ENCODE peak calls at places on chromosomes 4 and X, in five cellular contexts. U is heart right ventricle; Q is colonic mucosa; S is SK-N-MC; F is CD8-positive, alpha-beta memory T cell. Z is an unnamed sample. For H3K36me3, the result is how much of the 10 kb centered on the place peaks cover.

GRCh38 chrX:40331766-40332165 is 234.0 kb upstream of the BCOR start:
- DNase-seq in U (no peak), Q (no peak), S (no peak), F (no peak), Z (no peak)

GRCh38 chrX:102651968-102652744 is 873 bp downstream of the GPRASP1 start:
- DNase-seq in U (peak), Q (peak), S (no peak), F (peak), Z (no peak)

GRCh38 chrX:121000589-121000988 is 15.0 kb upstream of the CT47A1 start:
- DNase-seq in U (no peak), Q (no peak), S (peak), F (no peak), Z (no peak)

GRCh38 chrX:31591355-31591754 is 519.5 kb upstream of the FTHL17 start:
- DNase-seq in U (no peak), Q (no peak), S (no peak), F (no peak), Z (no peak)

GRCh38 chr4:3522651-3523050 is 9.6 kb downstream of the LRPAP1 start:
- DNase-seq in U (no peak), Q (no peak), S (no peak), F (no peak), Z (no peak)

GRCh38 chrX:45850775-45851433 is 650.2 kb upstream of the DIPK2B start:
- DNase-seq in U (peak), Q (peak), S (no peak), F (no peak), Z (no peak)

GRCh38 chr4:174681723-174682300 is 147.2 kb downstream of the GLRA3 start:
- DNase-seq in U (no peak), Q (no peak), S (no peak), F (no peak), Z (no peak)

GRCh38 chrX:69158166-69159040 is 6.8 kb downstream of the PJA1 start:
- DNase-seq in U (peak), Q (peak), S (no peak), F (no peak), Z (peak)

GRCh38 chrX:2226182-2226581 is 274.6 kb downstream of the DHRSX start:
- DNase-seq in U (no peak), Q (no peak), S (no peak), F (no peak), Z (no peak)

GRCh38 chrX:68868316-68868715 is 39.5 kb downstream of the EFNB1 start:
- DNase-seq in U (no peak), Q (no peak), S (no peak), F (no peak), Z (no peak)

GRCh38 chrX:24145340-24146186 is 4.0 kb upstream of the ZFX start:
- DNase-seq in U (no peak), Q (no peak), S (no peak), F (no peak), Z (no peak)

GRCh38 chr4:74930166-74930565 is 2.8 kb upstream of the PARM1 start:
- DNase-seq in U (no peak), Q (no peak), S (no peak), F (no peak), Z (no peak)

GRCh38 chrX:14616301-14616700 is 87.0 kb downstream of the GLRA2 start:
- DNase-seq in U (no peak), Q (no peak), S (no peak), F (no peak), Z (no peak)

GRCh38 chrX:55907968-55908607 is 190.5 kb downstream of the RRAGB start:
- DNase-seq in U (peak), Q (peak), S (no peak), F (peak), Z (peak)

GRCh38 chr4:169791527-169792156 is 33.9 kb upstream of the HPF1 start:
- DNase-seq in U (peak), Q (peak), S (peak), F (no peak), Z (no peak)

GRCh38 chrX:40100141-40100536 is 2.4 kb upstream of the BCOR start:
- DNase-seq in U (no peak), Q (no peak), S (no peak), F (no peak), Z (no peak)

GRCh38 chrX:12770440-12770839 is 20.8 kb upstream of the PRPS2 start:
- DNase-seq in U (no peak), Q (no peak), S (no peak), F (no peak), Z (no peak)

GRCh38 chr4:140635606-140636005 is 66.8 kb upstream of the UCP1 start:
- DNase-seq in U (no peak), Q (peak), S (no peak), F (no peak), Z (no peak)

GRCh38 chrX:28188526-28188925 is 207.3 kb upstream of the DCAF8L1 start:
- DNase-seq in U (no peak), Q (no peak), S (no peak), F (no peak), Z (no peak)

GRCh38 chr4:27123050-27123768 is 262.6 kb downstream of the STIM2 start:
- DNase-seq in U (no peak), Q (peak), S (no peak), F (no peak), Z (no peak)

GRCh38 chrX:87900320-87900908 is 382.8 kb downstream of the KLHL4 start:
- DNase-seq in U (no peak), Q (no peak), S (no peak), F (no peak), Z (no peak)

GRCh38 chr4:120918092-120918491 is 4.4 kb downstream of the PRDM5 start:
- DNase-seq in U (no peak), Q (no peak), S (no peak), F (no peak), Z (no peak)

GRCh38 chr4:20447103-20447502 is 195.4 kb downstream of the SLIT2 start:
- DNase-seq in U (no peak), Q (no peak), S (no peak), F (no peak), Z (no peak)

GRCh38 chr4:149951501-149951900 is 126.7 kb upstream of the DCLK2 start:
- DNase-seq in U (no peak), Q (no peak), S (no peak), F (no peak), Z (no peak)

GRCh38 chr4:73735231-73735630 is 5.1 kb upstream of the CXCL8 start:
- DNase-seq in U (no peak), Q (no peak), S (no peak), F (no peak), Z (no peak)

GRCh38 chr4:156779774-156780173 is 191.8 kb downstream of the PDGFC start:
- DNase-seq in U (no peak), Q (no peak), S (no peak), F (no peak), Z (no peak)

GRCh38 chrX:155874571-155875244 is 6.4 kb upstream of the VAMP7 start:
- DNase-seq in U (peak), Q (no peak), S (no peak), F (no peak), Z (no peak)

GRCh38 chr4:62871057-62871456 is 1538.2 kb downstream of the TECRL start:
- DNase-seq in U (no peak), Q (no peak), S (no peak), F (no peak), Z (no peak)

GRCh38 chr4:175906397-175906796 is 94.3 kb upstream of the GPM6A start:
- DNase-seq in U (no peak), Q (no peak), S (no peak), F (no peak), Z (no peak)

GRCh38 chr4:128811571-128812359 is 2.3 kb downstream of the JADE1 start:
- DNase-seq in U (peak), Q (peak), S (no peak), F (peak), Z (peak)

DNA sequence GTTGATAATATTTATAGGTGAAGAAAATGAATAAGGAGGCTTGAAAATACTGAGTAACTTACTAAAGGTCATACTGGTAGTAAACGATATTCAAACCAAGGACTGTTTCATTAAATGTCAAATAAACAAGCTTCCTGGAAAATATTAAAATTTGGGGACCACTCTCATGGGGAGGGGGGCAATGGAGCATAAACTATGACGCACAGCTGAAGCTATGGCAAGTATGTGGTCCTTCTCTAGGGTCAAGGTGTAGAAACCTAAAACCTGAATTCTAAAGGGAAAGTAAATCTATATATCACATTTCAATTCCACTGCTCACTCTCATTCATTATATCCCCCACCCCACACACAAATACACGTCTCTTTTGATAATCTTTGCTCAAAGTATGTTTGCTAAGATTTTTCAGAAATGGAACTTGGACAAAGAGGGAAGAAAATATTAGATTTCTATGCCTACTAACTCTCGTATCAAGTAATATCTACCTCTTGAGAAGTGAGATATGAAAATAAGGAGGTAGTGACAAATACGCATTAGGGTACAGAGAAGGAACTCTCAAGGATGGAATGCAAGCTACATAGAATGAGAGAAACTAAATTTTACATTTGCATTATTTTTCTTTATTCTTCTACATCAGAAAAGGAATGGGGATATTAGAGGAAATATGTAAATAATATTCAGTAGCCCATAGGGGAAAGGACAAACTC is 84.6 kb downstream of the PDS5A start:
- DNase-seq in U (no peak), Q (no peak), S (no peak), F (no peak), Z (no peak)
- H3K36me3 ChIP-seq in U (under half), Q (under half), S (half or more), F (under half), Z (under half)

DNA sequence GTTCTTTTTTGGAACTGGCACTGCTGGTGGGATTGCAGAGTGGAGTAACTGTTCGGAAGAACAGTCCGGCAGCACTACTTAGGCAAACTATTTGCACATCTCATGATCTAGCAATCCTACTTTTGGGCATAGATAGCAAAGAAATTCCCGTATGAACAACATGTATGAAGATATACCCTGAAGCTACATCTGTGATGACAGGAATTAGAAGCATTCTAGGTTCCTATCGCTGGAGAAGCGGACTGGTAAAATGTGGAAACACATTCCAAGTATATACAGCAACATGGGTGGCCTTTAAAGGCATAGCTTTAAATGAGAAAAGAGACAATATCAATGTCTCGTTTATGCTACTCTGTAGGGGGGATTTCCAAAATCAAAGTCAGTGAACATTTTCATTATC is 3.1 kb downstream of the DCAF16 start:
- DNase-seq in U (no peak), Q (no peak), S (no peak), F (no peak), Z (no peak)
- H3K36me3 ChIP-seq in U (under half), Q (under half), S (under half), F (under half), Z (under half)

DNA sequence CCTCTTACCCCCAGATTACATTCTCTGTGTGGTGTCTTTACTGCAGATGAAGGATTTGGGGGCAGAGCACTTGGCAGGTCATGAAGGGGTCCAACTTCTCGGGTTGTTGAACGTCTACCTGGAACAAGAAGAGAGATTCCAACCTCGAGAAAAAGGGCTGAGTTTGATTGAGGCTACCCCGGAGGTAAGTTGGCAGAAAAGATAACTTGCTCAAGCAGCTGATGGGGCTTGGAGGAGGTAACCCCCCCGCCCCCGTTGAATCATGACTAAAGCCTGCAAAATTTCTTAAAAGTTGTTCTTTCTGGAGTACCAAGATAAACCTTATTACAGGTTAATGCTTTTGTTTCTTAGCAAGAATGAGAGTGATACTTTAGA is 1.5 kb downstream of the CCNG2 start:
- DNase-seq in U (no peak), Q (no peak), S (no peak), F (no peak), Z (no peak)
- H3K36me3 ChIP-seq in U (under half), Q (under half), S (under half), F (under half), Z (under half)

GRCh38 chr4:185847352-185848078 is 35.5 kb upstream of the SORBS2 start:
- DNase-seq in U (peak), Q (peak), S (no peak), F (no peak), Z (no peak)

GRCh38 chr4:185846550-185847210 is 34.7 kb upstream of the SORBS2 start:
- DNase-seq in U (no peak), Q (no peak), S (no peak), F (no peak), Z (no peak)

GRCh38 chr4:185841451-185841850 is 29.5 kb upstream of the SORBS2 start:
- DNase-seq in U (no peak), Q (no peak), S (no peak), F (no peak), Z (no peak)

GRCh38 chr4:185849543-185850185 is 37.7 kb upstream of the SORBS2 start:
- DNase-seq in U (peak), Q (no peak), S (no peak), F (no peak), Z (no peak)

GRCh38 chr4:185845966-185846365 is 34.0 kb upstream of the SORBS2 start:
- DNase-seq in U (no peak), Q (no peak), S (no peak), F (no peak), Z (no peak)
- H3K36me3 ChIP-seq in U (under half), Q (under half), S (under half), F (under half), Z (under half)